ENCODE peak calls at places on chromosome 12, in six cellular contexts. W is PC-9, O is esophagus squamous epithelium, D is right lobe of liver, J is GM10248, Q is suprapubic skin. U is an unnamed sample.

GRCh38 chr12:110920324-110920910 is at the start of gene MYL2:
- DNase-seq in Q (no peak), W (no peak), J (no peak), D (no peak), O (no peak), U (no peak)

GRCh38 chr12:93134893-93135285 is 205.8 kb upstream of the EEA1 start:
- DNase-seq in O (no peak), W (no peak), Q (no peak), J (no peak), D (peak), U (no peak)

GRCh38 chr12:108856428-108857157 is 790 bp downstream of the SSH1 start:
- DNase-seq in Q (peak), W (peak), D (peak), J (no peak), O (no peak), U (no peak)

GRCh38 chr12:50573271-50573670 is 68.5 kb downstream of the DIP2B start:
- DNase-seq in J (no peak), O (no peak), D (no peak), W (no peak), Q (no peak), U (no peak)

GRCh38 chr12:6538420-6539275 is 4.3 kb downstream of the GAPDH start:
- DNase-seq in O (no peak), Q (no peak), W (no peak), J (no peak), D (no peak), U (no peak)

GRCh38 chr12:86249856-86250255 is 6.3 kb downstream of the MGAT4C start:
- DNase-seq in W (no peak), O (no peak), Q (no peak), D (no peak), J (no peak), U (no peak)

GRCh38 chr12:100199347-100200136 is 1.1 kb upstream of the ACTR6 start:
- DNase-seq in J (peak), Q (peak), O (no peak), W (peak), D (peak), U (no peak)

GRCh38 chr12:113591480-113591971 is 119.9 kb upstream of the LHX5 start:
- DNase-seq in W (no peak), Q (no peak), O (no peak), D (no peak), J (peak), U (no peak)

GRCh38 chr12:617304-617915 is 45.8 kb downstream of the NINJ2 start:
- DNase-seq in J (no peak), Q (no peak), W (peak), O (no peak), D (peak), U (no peak)

GRCh38 chr12:51823875-51824565 is 24.5 kb downstream of the FIGNL2 start:
- DNase-seq in Q (no peak), O (no peak), D (no peak), W (peak), J (no peak), U (no peak)

GRCh38 chr12:96985515-96986362 is 78.7 kb downstream of the NEDD1 start:
- DNase-seq in J (peak), Q (peak), W (no peak), D (peak), O (no peak), U (no peak)

GRCh38 chr12:43287991-43288390 is 264.0 kb downstream of the ADAMTS20 start:
- DNase-seq in W (no peak), Q (no peak), J (no peak), O (no peak), D (no peak), U (no peak)

GRCh38 chr12:3097836-3098235 is 20.7 kb downstream of the TSPAN9 start:
- DNase-seq in Q (no peak), J (no peak), O (no peak), D (peak), W (no peak), U (no peak)

GRCh38 chr12:31961137-31961536 is 1.9 kb downstream of the RESF1 start:
- DNase-seq in O (no peak), D (no peak), W (no peak), J (no peak), Q (no peak), U (no peak)

GRCh38 chr12:31962076-31962475 is 2.9 kb downstream of the RESF1 start:
- DNase-seq in O (no peak), J (no peak), Q (no peak), W (no peak), D (no peak), U (no peak)

GRCh38 chr12:31959051-31959700 is at the start of gene RESF1:
- DNase-seq in D (peak), W (peak), O (peak), Q (peak), J (peak), U (peak)

GRCh38 chr12:31958601-31959000 is 614 bp upstream of the RESF1 start:
- DNase-seq in W (no peak), D (no peak), Q (no peak), J (no peak), O (no peak), U (no peak)

GRCh38 chr12:31959701-31960391 is 631 bp downstream of the RESF1 start:
- DNase-seq in Q (peak), J (peak), D (peak), O (peak), W (peak), U (peak)
- TF ChIP-seq CTCF in Q (no peak), J (peak), D (no peak), O (no peak), W (no peak), U (peak)

GRCh38 chr12:26122681-26123481 is 2.0 kb downstream of the BHLHE41 start:
- DNase-seq in D (peak), O (no peak), Q (peak), J (peak), W (peak), U (peak)
- TF ChIP-seq CTCF in D (no peak), O (peak), Q (no peak), J (peak), W (peak), U (peak)

DNA sequence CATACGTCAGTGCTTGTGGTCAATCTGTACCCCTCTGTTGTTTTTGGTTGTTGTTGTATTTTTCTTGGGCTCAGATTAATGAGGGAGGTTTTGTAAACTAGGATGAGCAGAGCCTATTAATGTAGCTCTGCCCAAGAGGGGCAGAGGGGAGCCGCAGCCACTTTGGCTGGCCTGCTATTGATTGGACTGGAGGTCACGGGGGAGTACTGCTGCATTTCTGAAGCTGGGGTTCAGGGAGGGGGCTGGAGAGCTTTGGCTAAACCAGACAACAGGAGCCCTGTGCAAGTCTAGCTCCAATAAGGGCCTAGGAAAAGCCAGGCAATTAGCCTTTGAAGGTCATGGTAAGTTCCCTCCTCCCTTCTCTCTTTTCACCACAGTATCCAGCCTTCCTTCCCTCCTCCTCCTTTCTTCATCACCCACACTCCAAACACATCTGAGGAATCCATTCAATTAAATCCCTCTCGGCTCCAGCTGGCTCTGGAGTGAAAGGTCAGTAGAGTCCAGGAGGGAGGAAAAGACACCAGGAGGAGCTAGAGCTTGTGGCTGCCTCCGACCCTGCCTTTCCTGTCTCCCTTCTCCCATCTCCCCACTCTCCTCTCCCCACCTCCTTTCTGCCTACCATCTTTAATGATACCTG is 344.2 kb upstream of the LMO3 start:
- DNase-seq in J (no peak), O (no peak), D (no peak), W (no peak), Q (no peak), U (no peak)
- TF ChIP-seq CTCF in J (no peak), O (no peak), D (no peak), W (no peak), Q (no peak), U (no peak)

DNA sequence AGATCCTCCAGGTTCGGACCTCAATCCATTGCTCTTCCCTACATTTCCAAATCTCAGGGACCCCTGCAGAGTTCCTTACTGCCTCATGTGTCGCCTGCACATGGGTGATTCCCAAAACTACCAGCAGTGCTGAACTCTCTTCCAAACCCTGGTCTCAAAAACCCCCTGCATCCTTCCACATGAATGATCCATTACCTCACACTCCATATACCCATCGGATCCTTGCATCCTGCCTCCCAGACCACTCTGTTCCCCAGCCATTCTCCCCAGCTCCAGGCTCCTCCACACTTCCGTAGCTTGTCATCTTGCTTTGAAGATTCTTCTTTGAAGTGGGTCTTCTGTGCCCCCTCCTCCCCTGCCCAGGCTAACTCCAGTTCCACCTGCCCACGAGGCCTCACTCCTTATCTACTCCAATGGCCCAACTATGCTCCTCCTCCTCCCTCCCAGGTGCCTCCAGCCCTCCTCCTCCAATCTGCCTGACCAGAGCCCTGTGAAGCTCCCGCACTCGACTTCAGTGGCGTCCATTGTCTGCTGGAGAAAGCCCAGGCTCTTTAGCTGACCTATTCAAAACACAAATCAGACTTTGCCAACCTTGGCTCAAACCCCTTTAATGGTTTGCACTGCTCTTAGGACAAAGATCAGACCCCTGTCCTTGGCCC is 13.8 kb downstream of the RAPGEF3 start:
- DNase-seq in W (no peak), J (no peak), O (no peak), D (no peak), Q (no peak), U (no peak)
- TF ChIP-seq CTCF in W (no peak), J (no peak), O (no peak), D (no peak), Q (no peak), U (no peak)

GRCh38 chr12:76346798-76347420 is 1.3 kb downstream of the BBS10 start:
- DNase-seq in D (peak), Q (no peak), O (no peak), W (no peak), J (peak), U (no peak)
- TF ChIP-seq CTCF in D (peak), Q (no peak), O (no peak), W (peak), J (peak), U (peak)

DNA sequence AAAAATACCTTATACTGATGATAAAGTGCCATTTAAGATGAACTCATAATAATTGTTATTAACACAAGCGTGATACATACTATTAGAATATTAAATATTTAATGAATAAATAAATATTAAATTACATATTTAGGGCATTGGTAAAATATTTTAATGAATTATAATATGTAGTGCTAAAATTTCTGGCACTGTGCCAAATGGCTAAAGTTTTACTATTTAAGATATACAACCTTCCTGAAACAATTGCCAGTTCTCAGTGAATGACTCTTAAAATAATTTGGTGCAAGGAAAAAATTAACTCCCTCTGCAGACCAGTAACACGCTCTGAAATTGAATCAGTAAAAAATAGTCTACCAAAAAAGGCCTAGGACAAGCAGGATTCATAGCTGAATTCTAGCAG is 428.9 kb upstream of the ATXN7L3B start:
- DNase-seq in O (no peak), D (no peak), W (no peak), J (no peak), Q (no peak), U (no peak)
- TF ChIP-seq CTCF in O (no peak), D (no peak), W (no peak), J (no peak), Q (no peak), U (no peak)

GRCh38 chr12:80352476-80352875 is 91.6 kb upstream of the PTPRQ start:
- DNase-seq in W (no peak), D (no peak), J (no peak), O (no peak), Q (no peak), U (no peak)

GRCh38 chr12:80359703-80360102 is 84.3 kb upstream of the PTPRQ start:
- DNase-seq in J (no peak), D (no peak), Q (no peak), W (no peak), O (no peak), U (no peak)

GRCh38 chr12:80353254-80353653 is 90.8 kb upstream of the PTPRQ start:
- DNase-seq in D (no peak), W (no peak), O (no peak), J (no peak), Q (no peak), U (no peak)

DNA sequence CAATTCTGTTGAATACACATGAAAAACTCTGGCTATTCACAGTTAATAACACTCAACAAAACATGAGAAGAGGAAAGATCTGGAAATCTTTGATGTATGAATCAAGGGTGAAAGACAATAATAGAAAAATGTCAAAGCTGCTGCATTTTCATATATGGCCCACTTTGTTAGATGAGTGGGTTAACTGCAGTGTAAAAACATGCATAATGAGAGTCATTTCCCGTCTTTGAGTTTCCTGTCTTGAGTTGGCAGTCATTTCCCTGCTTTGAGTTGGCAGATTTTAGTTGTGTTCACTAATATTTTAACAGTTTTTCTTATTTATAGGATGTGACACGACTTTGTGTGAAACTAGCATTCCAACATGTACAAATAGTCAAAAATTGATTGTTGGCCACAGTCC is 87.9 kb upstream of the PTPRQ start:
- DNase-seq in W (no peak), J (no peak), Q (no peak), O (no peak), D (no peak), U (no peak)
- TF ChIP-seq CTCF in W (no peak), J (no peak), Q (no peak), O (no peak), D (no peak), U (no peak)

GRCh38 chr12:117214797-117215196 is 24.5 kb upstream of the FBXO21 start:
- DNase-seq in J (no peak), Q (no peak), D (no peak), W (no peak), O (no peak), U (no peak)

GRCh38 chr12:117216686-117217085 is 26.4 kb upstream of the FBXO21 start:
- DNase-seq in O (no peak), D (no peak), W (no peak), J (no peak), Q (no peak), U (no peak)

GRCh38 chr12:117212563-117213190 is 22.4 kb upstream of the FBXO21 start:
- DNase-seq in J (peak), D (peak), O (no peak), W (peak), Q (peak), U (peak)

GRCh38 chr12:117213295-117213808 is 23.1 kb upstream of the FBXO21 start:
- DNase-seq in Q (no peak), O (no peak), D (no peak), J (no peak), W (no peak), U (no peak)

DNA sequence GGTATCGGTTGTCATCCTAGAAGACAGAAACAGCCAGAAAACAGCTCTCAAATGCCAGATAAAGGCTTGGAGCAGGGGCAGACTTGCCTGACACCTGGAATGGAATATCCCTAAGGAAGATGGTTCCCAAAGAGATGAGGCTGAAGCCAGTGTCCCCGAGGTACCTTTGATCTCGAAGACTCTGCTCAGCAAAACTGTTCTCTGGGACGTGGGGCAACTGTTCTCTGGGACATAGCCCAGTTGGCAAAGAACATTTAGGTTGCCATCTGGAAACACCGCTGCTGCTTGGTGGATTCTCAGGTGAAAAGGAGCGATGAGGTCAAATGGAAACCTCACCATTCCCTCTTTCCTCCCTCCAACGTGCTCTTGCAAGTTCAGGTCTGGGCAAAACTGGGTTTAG is 27.9 kb upstream of the FBXO21 start:
- DNase-seq in W (no peak), O (no peak), J (no peak), D (no peak), Q (no peak), U (no peak)
- TF ChIP-seq CTCF in W (no peak), O (no peak), J (no peak), D (no peak), Q (no peak), U (no peak)

DNA sequence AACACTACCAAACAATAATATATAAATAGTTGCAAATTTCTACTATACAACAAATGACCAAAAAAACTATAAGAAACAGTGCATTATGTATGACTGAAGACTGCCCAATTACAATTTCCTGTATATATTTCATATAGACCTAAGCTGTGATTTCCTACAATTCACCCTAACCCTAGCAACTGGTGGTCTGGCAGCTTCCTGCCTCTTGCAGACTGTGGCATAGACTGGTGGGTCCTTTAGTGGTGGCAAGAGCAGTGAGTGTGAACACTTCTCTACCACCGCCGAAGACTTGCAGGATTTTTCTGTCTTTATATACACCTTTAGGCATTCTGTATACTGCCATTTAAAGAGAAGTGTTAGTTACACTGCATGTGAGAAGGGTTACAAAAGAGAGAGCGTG is 43.6 kb upstream of the CMAS start:
- DNase-seq in W (no peak), O (no peak), D (no peak), Q (no peak), J (no peak), U (no peak)
- TF ChIP-seq CTCF in W (no peak), O (no peak), D (no peak), Q (no peak), J (no peak), U (no peak)

DNA sequence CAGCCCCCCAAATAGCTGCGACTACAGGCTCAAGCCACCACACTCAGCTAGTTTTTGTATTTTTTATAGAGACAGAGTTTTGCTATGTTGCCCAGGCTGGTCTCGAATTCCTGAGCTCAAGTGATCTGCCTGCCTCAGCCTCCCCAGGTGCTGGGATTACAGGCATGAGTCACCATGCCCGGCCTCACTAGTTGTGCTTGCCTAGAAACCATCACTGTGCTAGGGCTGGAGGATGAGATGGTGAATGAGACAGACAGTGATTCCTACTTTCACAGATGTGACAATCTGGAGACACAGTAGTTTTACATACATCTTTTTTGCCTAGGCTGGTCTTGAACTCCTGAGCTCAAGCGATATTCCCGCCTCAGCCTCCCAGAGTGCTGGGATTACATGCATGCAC is 7.5 kb upstream of the MSI1 start:
- DNase-seq in Q (no peak), O (no peak), D (no peak), J (no peak), W (no peak), U (no peak)
- TF ChIP-seq CTCF in Q (no peak), O (no peak), D (no peak), J (no peak), W (no peak), U (no peak)